ENCODE peak calls at places on chromosomes 11 and 22, in four cellular contexts. A is H1, T is mesendoderm, W is trophoblast cell. J is an unnamed sample.

GRCh38 chr11:2089536-2090165 is 49.5 kb downstream of the IGF2 start:
- DNase-seq in W (no peak), A (peak), T (peak), J (peak)

GRCh38 chr11:102473543-102473942 is 21.0 kb upstream of the TMEM123 start:
- DNase-seq in A (no peak), T (no peak), W (no peak), J (no peak)

GRCh38 chr11:18394928-18395734 is 768 bp downstream of the LDHA start:
- DNase-seq in A (peak), T (peak), W (no peak), J (peak)

GRCh38 chr22:23894710-23895598 is 771 bp downstream of the MIF start:
- DNase-seq in A (peak), T (peak), W (peak), J (peak)

GRCh38 chr22:41398921-41399320 is 17.2 kb downstream of the TEF start:
- DNase-seq in A (no peak), W (no peak), T (no peak), J (no peak)

GRCh38 chr11:118002010-118002540 is 15.9 kb downstream of the IL10RA start:
- DNase-seq in T (no peak), W (no peak), A (no peak), J (no peak)

GRCh38 chr11:85912414-85912813 is 57.2 kb downstream of the CCDC83 start:
- DNase-seq in A (no peak), T (no peak), W (no peak), J (no peak)

GRCh38 chr11:7936615-7937014 is 4.9 kb downstream of the OR10A3 start:
- DNase-seq in A (no peak), W (no peak), T (no peak), J (no peak)

GRCh38 chr11:121762820-121763219 is 310.1 kb upstream of the SORL1-AS1 start:
- DNase-seq in A (no peak), T (peak), W (no peak), J (peak)

GRCh38 chr11:63599211-63600122 is 14.8 kb downstream of the PLAAT3 start:
- DNase-seq in A (no peak), W (peak), T (peak), J (peak)

GRCh38 chr11:63590024-63590788 is 24.0 kb downstream of the PLAAT3 start:
- DNase-seq in W (peak), A (no peak), T (no peak), J (no peak)

GRCh38 chr11:63592975-63593395 is 21.2 kb downstream of the PLAAT3 start:
- DNase-seq in A (peak), W (peak), T (peak), J (peak)

GRCh38 chr11:63598556-63598955 is 15.7 kb downstream of the PLAAT3 start:
- DNase-seq in A (no peak), W (no peak), T (no peak), J (no peak)

GRCh38 chr11:63595296-63595695 is 18.9 kb downstream of the PLAAT3 start:
- DNase-seq in W (no peak), T (no peak), A (no peak), J (peak)
- H2AK5ac ChIP-seq in W (no peak), T (no peak), A (no peak), J (no peak)

GRCh38 chr22:36238348-36239149 is 778 bp downstream of the APOL2 start:
- DNase-seq in A (no peak), W (no peak), T (no peak), J (no peak)

GRCh38 chr22:36237462-36238347 is 1.6 kb downstream of the APOL2 start:
- DNase-seq in A (no peak), T (no peak), W (no peak), J (no peak)

GRCh38 chr22:36239150-36239400 is 252 bp downstream of the APOL2 start:
- DNase-seq in T (no peak), A (no peak), W (no peak), J (no peak)

GRCh38 chr22:36236338-36237319 is 2.7 kb downstream of the APOL2 start:
- DNase-seq in T (no peak), A (no peak), W (no peak), J (no peak)

GRCh38 chr22:36239401-36240171 is at the start of gene APOL2:
- DNase-seq in A (peak), W (peak), T (peak), J (peak)
- H2AK5ac ChIP-seq in A (peak), W (peak), T (no peak), J (peak)

DNA sequence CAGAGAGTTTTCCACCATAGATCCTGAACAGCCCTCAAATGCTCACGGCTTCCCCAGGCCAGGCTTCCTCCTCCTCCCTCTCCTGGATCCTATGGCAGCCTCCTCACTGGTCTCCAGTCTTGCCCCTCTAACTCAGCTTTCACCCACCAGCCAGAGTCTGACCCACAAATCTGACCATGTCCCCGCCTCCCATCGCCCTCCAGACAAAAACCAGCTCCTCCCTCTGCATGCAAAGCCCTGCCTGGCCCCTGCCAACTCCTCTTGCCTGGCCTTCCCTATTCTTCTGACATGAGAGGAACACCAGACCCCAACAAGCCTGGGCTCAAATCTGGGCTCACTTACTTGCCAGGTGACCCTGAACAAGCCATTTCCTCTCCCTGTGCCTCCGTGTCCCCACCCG is 32.4 kb upstream of the PDE2A start:
- DNase-seq in T (no peak), W (no peak), A (no peak), J (no peak)
- H2AK5ac ChIP-seq in T (peak), W (no peak), A (no peak), J (no peak)

GRCh38 chr22:44206696-44207095 is 26.0 kb downstream of the PARVG start:
- DNase-seq in A (no peak), W (no peak), T (no peak), J (no peak)
- H2AK5ac ChIP-seq in A (no peak), W (no peak), T (no peak), J (no peak)

J was measured in IMR-90.